ENCODE peak calls at places on chromosomes 13 and 19, in eight cellular contexts. K is pancreas, V is left ventricle myocardium inferior, O is sigmoid colon, T is breast epithelium, M is neural progenitor cell, W is DND-41, H is IMR-90. X is an unnamed sample. For H3K9me3 and H3K4me1, the result is how much of the 10 kb centered on the place peaks cover.

GRCh38 chr19:19098703-19099632 is 35.2 kb downstream of the SLC25A42 start:
- DNase-seq in O (no peak), H (no peak), T (no peak), M (no peak), W (no peak), V (no peak), K (no peak), X (no peak)

GRCh38 chr13:37295573-37295972 is 190.1 kb upstream of the CSNK1A1L start:
- DNase-seq in K (no peak), T (no peak), M (no peak), H (no peak), W (no peak), O (no peak), V (no peak), X (no peak)

GRCh38 chr13:88823114-88823513 is 1151.9 kb downstream of the SLITRK5 start:
- DNase-seq in O (no peak), H (no peak), M (no peak), V (no peak), T (no peak), K (no peak), W (no peak), X (no peak)

GRCh38 chr13:57063007-57063406 is 77.7 kb upstream of the PRR20A start:
- DNase-seq in T (no peak), M (peak), H (no peak), W (no peak), K (no peak), O (no peak), V (no peak), X (no peak)

GRCh38 chr19:13057147-13057572 is 45.5 kb downstream of the LYL1 start:
- DNase-seq in W (no peak), O (no peak), K (no peak), V (no peak), M (peak), T (no peak), H (no peak), X (no peak)

GRCh38 chr19:18385675-18386542 is at the start of gene GDF15:
- DNase-seq in H (peak), W (no peak), K (peak), T (no peak), O (peak), M (peak), V (peak), X (peak)

GRCh38 chr13:50893211-50893852 is 16.3 kb upstream of the RNASEH2B start:
- DNase-seq in O (no peak), T (no peak), K (no peak), H (peak), W (peak), M (no peak), V (no peak), X (peak)

GRCh38 chr19:52739576-52739975 is 4.7 kb upstream of the ZNF611 start:
- DNase-seq in W (no peak), K (no peak), H (no peak), V (no peak), M (no peak), O (no peak), T (no peak), X (no peak)

GRCh38 chr19:1264801-1265610 is 4.1 kb upstream of the CIRBP start:
- DNase-seq in W (no peak), V (peak), M (peak), H (peak), K (peak), O (peak), T (peak), X (no peak)

GRCh38 chr19:45995715-45996385 is 583 bp downstream of the CCDC61 start:
- DNase-seq in K (no peak), M (no peak), O (no peak), W (no peak), H (peak), T (no peak), V (no peak), X (no peak)

GRCh38 chr13:53200498-53201453 is 172.2 kb downstream of the OLFM4 start:
- DNase-seq in V (peak), O (peak), K (peak), W (no peak), H (peak), T (no peak), M (peak), X (no peak)

GRCh38 chr19:56076413-56076998 is 44.6 kb downstream of the ZNF787 start:
- DNase-seq in O (no peak), V (no peak), H (peak), K (peak), M (peak), T (no peak), W (peak), X (peak)

GRCh38 chr13:74090397-74090796 is 43.8 kb downstream of the KLF12 start:
- DNase-seq in K (no peak), T (no peak), H (peak), V (no peak), M (no peak), W (no peak), O (no peak), X (no peak)

GRCh38 chr19:34399886-34400285 is 4.3 kb upstream of the PDCD2L start:
- DNase-seq in K (no peak), H (no peak), O (no peak), W (no peak), M (no peak), V (no peak), T (no peak), X (no peak)

GRCh38 chr13:85503797-85504196 is 295.4 kb downstream of the SLITRK6 start:
- DNase-seq in W (no peak), M (no peak), O (no peak), V (no peak), H (peak), K (no peak), T (no peak), X (no peak)

GRCh38 chr13:91621161-91621560 is 222.7 kb downstream of the GPC5 start:
- DNase-seq in V (no peak), H (no peak), W (no peak), M (no peak), T (no peak), K (no peak), O (no peak), X (no peak)

GRCh38 chr19:4550018-4550417 is 9.5 kb downstream of the SEMA6B start:
- DNase-seq in T (no peak), W (no peak), O (no peak), M (no peak), H (no peak), K (no peak), V (no peak), X (no peak)

GRCh38 chr19:4543856-4544647 is 4.2 kb upstream of the LRG1 start:
- DNase-seq in T (no peak), M (no peak), H (no peak), K (no peak), V (no peak), O (no peak), W (no peak), X (no peak)

GRCh38 chr19:4550479-4551050 is 8.9 kb downstream of the SEMA6B start:
- DNase-seq in K (no peak), T (no peak), H (no peak), M (no peak), V (no peak), O (no peak), W (no peak), X (no peak)

GRCh38 chr19:4547303-4548237 is 7.7 kb upstream of the LRG1 start:
- DNase-seq in H (no peak), O (no peak), M (no peak), T (no peak), K (peak), W (peak), V (no peak), X (no peak)

DNA sequence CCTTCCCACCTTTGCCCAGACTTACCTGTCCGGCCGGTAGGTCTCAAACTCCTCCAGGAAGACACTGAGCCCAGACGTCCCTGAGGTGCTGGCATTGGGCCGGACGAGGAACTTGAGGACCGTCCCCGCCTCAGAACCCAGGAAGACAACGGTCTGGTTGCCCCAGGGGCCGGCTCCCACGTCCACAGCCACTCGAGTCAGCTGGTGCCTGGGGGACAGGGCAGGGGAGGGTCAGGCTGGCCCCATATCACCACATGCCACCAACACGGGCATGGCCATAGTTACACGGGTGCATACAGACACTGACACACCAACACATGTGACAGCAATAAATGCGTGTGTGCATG is 8.4 kb upstream of the LRG1 start:
- DNase-seq in H (no peak), W (no peak), T (no peak), V (no peak), K (no peak), O (no peak), M (no peak), X (no peak)
- H3K9me3 ChIP-seq in H (under half), W (under half), T (under half), V (under half), K (under half), O (under half), M (under half), X (under half)

GRCh38 chr13:83906240-83906820 is 24.1 kb upstream of the SLITRK1 start:
- DNase-seq in V (no peak), T (no peak), H (no peak), K (no peak), M (no peak), W (no peak), O (no peak), X (no peak)

GRCh38 chr13:83907196-83907989 is 25.1 kb upstream of the SLITRK1 start:
- DNase-seq in K (no peak), T (no peak), H (no peak), M (no peak), V (no peak), O (no peak), W (no peak), X (no peak)

DNA sequence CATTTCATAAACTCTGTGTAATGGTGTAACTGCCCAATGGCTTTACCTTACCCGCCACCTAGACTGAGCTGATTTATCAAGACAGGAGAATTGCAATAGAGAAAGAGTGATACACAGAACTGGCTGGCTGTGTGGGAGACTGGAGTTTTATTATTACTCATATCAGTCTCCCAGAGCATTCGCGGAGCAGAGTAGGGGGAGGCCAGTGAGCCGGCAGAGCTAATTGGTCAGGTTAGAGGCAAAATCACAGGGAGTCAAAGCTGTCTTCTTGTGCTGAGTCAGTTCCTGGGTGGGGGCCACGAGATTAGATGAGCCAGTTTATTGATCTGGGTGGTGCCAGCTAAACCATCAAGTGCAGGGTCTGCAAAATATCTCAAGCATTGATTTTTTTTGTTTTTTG is 23.4 kb upstream of the SLITRK1 start:
- DNase-seq in W (no peak), V (no peak), K (no peak), H (no peak), T (no peak), O (no peak), M (no peak), X (no peak)
- H3K4me1 ChIP-seq in W (under half), V (under half), K (under half), H (under half), T (under half), O (under half), M (under half), X (under half)

GRCh38 chr13:43057653-43058317 is 34.4 kb downstream of the DNAJC15 start:
- DNase-seq in O (no peak), K (no peak), V (no peak), M (peak), T (no peak), W (peak), H (no peak), X (peak)
- H3K4me3 ChIP-seq in O (no peak), K (no peak), V (peak), M (no peak), T (no peak), W (no peak), H (no peak), X (no peak)

GRCh38 chr13:25032160-25032559 is 63.8 kb upstream of the PABPC3 start:
- DNase-seq in W (no peak), T (no peak), O (no peak), V (no peak), K (no peak), H (no peak), M (no peak), X (no peak)
- H3K9me3 ChIP-seq in W (under half), T (under half), O (under half), V (under half), K (under half), H (under half), M (under half), X (under half)

GRCh38 chr13:110318920-110319319 is 11.8 kb downstream of the COL4A2 start:
- DNase-seq in O (no peak), K (no peak), H (no peak), W (no peak), V (no peak), M (no peak), T (peak), X (no peak)

GRCh38 chr13:110317093-110317492 is 10.0 kb downstream of the COL4A2 start:
- DNase-seq in V (no peak), M (no peak), K (no peak), O (no peak), H (no peak), W (no peak), T (peak), X (no peak)

GRCh38 chr13:110316196-110316595 is 9.1 kb downstream of the COL4A2 start:
- DNase-seq in T (peak), V (no peak), K (no peak), M (no peak), W (no peak), H (no peak), O (peak), X (no peak)

GRCh38 chr13:110319397-110319773 is 12.3 kb downstream of the COL4A2 start:
- DNase-seq in M (no peak), W (no peak), V (no peak), O (no peak), K (no peak), H (no peak), T (peak), X (no peak)

DNA sequence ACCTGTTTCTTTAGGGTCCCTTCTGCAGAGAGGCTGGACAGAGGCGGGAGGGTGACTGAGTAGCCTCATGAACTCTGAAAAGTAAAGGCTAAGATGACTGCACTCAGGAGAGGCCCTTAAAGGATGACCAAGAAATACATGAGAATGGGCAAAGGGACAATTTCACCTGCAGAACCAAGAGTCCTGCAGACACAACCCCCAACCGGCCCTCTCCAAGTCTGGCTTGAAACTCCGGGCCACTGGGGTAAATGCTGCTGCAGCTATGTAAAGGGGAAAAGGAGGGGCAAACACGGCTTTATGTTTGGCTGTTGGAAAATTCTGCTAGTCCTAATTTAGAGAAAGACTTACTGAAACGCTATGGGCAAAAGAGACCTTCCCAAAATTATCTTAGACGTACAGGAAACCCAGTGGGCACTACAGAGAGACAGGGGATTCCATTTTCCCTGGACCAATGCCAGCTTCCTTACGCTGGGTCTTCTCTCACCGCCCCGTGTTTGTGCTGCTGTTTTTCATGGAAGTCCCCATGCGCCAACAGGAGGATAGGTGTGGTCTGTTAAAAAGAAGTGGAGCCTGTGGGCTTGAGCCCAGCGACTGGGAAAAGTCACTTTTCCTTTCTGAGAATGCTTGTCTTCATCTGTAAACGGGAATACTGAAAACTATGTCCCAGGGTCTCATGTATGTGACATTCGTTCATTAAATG is 10.6 kb downstream of the COL4A2 start:
- DNase-seq in K (no peak), W (no peak), V (no peak), M (no peak), O (no peak), H (no peak), T (peak), X (no peak)
- H3K4me1 ChIP-seq in K (under half), W (under half), V (half or more), M (under half), O (half or more), H (under half), T (under half), X (under half)

DNA sequence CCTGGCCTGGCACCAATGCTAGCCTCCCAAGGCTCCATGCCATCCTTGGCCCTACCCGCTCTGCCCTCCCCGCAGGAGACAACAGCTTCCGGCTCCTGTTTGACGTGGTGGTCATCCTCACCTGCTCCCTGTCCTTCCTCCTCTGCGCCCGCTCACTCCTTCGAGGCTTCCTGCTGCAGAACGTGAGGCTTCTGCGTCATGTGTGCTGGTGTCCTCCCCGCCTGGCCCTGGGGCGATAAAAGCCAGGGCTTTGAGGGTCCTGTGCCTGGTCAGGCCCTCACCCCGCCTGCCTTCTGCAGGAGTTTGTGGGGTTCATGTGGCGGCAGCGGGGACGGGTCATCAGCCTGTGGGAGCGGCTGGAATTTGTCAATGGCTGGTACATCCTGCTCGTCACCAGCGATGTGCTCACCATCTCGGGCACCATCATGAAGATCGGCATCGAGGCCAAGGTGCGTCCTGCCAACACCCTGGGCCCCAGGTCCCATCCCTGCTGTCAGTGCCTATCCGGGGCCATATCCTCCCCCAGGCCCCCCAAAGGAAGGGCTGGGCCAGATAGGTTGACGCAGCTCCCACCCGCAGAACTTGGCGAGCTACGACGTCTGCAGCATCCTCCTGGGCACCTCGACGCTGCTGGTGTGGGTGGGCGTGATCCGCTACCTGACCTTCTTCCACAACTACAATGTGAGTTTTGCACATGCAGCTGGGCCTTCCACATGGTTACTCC is 6.3 kb downstream of the MCOLN1 start:
- DNase-seq in V (no peak), H (no peak), W (no peak), K (no peak), T (no peak), O (no peak), M (no peak), X (no peak)
- H3K4me3 ChIP-seq in V (no peak), H (no peak), W (no peak), K (no peak), T (no peak), O (no peak), M (no peak), X (no peak)

DNA sequence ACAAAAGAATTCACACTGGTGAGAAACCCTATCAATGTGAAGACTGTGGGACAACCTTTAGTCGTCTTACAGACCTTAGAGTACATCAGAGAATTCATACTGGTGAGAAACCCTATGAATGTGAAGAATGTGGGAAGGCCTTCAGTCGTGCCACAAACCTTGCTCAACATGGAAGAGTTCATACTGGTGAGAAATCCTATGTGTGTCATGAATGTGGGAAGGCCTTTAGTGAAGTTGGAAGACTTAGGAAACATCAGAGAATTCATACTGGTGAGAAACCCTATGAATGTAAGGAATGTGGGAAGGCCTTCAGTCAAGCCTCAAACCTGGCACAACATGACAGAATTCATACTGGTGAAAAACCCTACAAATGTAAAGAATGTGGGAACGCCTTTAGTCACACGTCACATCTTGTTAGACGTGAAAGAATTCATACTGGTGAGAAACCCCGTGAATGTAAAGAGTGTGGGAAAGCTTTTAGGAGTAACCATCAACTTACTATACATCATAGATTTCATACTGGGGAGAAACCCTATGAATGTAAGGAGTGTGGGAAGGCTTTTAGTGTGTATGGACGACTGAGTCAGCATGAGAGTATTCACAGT is 24.0 kb upstream of the ZNF573 start:
- DNase-seq in O (no peak), K (no peak), V (no peak), H (no peak), M (no peak), W (no peak), T (no peak), X (no peak)
- H3K9me3 ChIP-seq in O (under half), K (under half), V (half or more), H (under half), M (under half), W (under half), T (half or more), X (under half)

GRCh38 chr13:103639326-103639725 is 573.1 kb upstream of the SLC10A2 start:
- DNase-seq in M (no peak), W (no peak), O (no peak), V (no peak), H (no peak), K (no peak), T (no peak), X (no peak)
- H3K4me1 ChIP-seq in M (under half), W (under half), O (under half), V (under half), H (under half), K (under half), T (under half), X (under half)

GRCh38 chr13:40586886-40587285 is 79.6 kb downstream of the FOXO1 start:
- DNase-seq in O (no peak), V (no peak), H (no peak), W (no peak), K (no peak), T (no peak), M (no peak), X (no peak)

GRCh38 chr13:40588101-40588500 is 78.3 kb downstream of the FOXO1 start:
- DNase-seq in W (no peak), M (no peak), T (no peak), O (no peak), V (no peak), K (no peak), H (no peak), X (no peak)

GRCh38 chr13:40582531-40582930 is 83.9 kb downstream of the FOXO1 start:
- DNase-seq in H (no peak), K (no peak), T (no peak), O (no peak), M (no peak), V (no peak), W (no peak), X (no peak)

GRCh38 chr13:40583738-40584137 is 82.7 kb downstream of the FOXO1 start:
- DNase-seq in M (no peak), O (no peak), K (no peak), V (no peak), W (no peak), H (no peak), T (no peak), X (no peak)

GRCh38 chr13:40585911-40586471 is 80.5 kb downstream of the FOXO1 start:
- DNase-seq in W (no peak), M (no peak), H (no peak), K (no peak), O (no peak), V (no peak), T (no peak), X (no peak)
- H3K4me3 ChIP-seq in W (no peak), M (no peak), H (no peak), K (no peak), O (no peak), V (no peak), T (no peak), X (no peak)

X was measured in CD4-positive, alpha-beta memory T cell.